ENCODE peak calls at places on chromosomes 13 and 19, in seven cellular contexts. W is mammary epithelial cell, I is IMR-90, A is endothelial cell of umbilical vein, H is colonic mucosa, Q is PC-3, U is DND-41. N is an unnamed sample. For H3K36me3 and H3K27me3, the result is how much of the 10 kb centered on the place peaks cover.

GRCh38 chr13:24627090-24627714 is 53.0 kb upstream of the ATP12A start:
- DNase-seq in W (no peak), I (no peak), A (no peak), H (peak), Q (peak), U (no peak), N (peak)

GRCh38 chr13:106089251-106089940 is 446.1 kb downstream of the EFNB2 start:
- DNase-seq in W (no peak), I (no peak), A (no peak), H (no peak), Q (no peak), U (no peak), N (no peak)

GRCh38 chr13:23748109-23748508 is 141.1 kb downstream of the MIPEP start:
- DNase-seq in W (no peak), I (peak), A (no peak), H (no peak), Q (peak), U (no peak), N (no peak)

GRCh38 chr19:18764591-18765051 is 26.5 kb downstream of the COMP start:
- DNase-seq in W (no peak), I (no peak), A (no peak), H (no peak), Q (peak), U (peak), N (no peak)

GRCh38 chr19:13827656-13828055 is 32.4 kb downstream of the ZSWIM4 start:
- DNase-seq in W (no peak), I (no peak), A (no peak), H (no peak), Q (no peak), U (no peak), N (no peak)

GRCh38 chr13:101455863-101456262 is 3.4 kb downstream of the ITGBL1 start:
- DNase-seq in W (peak), I (peak), A (peak), H (no peak), Q (peak), U (no peak), N (peak)

GRCh38 chr19:48041877-48042580 is 1.9 kb downstream of the CABP5 start:
- DNase-seq in W (no peak), I (no peak), A (no peak), H (no peak), Q (no peak), U (no peak), N (no peak)

GRCh38 chr19:17926044-17926443 is 6.8 kb upstream of the CCDC124 start:
- DNase-seq in W (no peak), I (no peak), A (no peak), H (no peak), Q (no peak), U (no peak), N (no peak)

GRCh38 chr13:113140677-113141590 is 17.5 kb upstream of the PROZ start:
- DNase-seq in W (no peak), I (no peak), A (no peak), H (no peak), Q (no peak), U (no peak), N (no peak)

GRCh38 chr19:10270616-10271394 is at the start of gene ICAM1:
- DNase-seq in W (peak), I (peak), A (peak), H (peak), Q (peak), U (peak), N (peak)

GRCh38 chr13:45413826-45414312 is 4.3 kb downstream of the SLC25A30 start:
- DNase-seq in W (no peak), I (no peak), A (peak), H (no peak), Q (no peak), U (no peak), N (no peak)

GRCh38 chr19:1941146-1942077 is at the start of gene CSNK1G2:
- DNase-seq in W (no peak), I (no peak), A (no peak), H (no peak), Q (no peak), U (peak), N (no peak)

GRCh38 chr13:113155982-113156655 is 2.3 kb upstream of the PROZ start:
- DNase-seq in W (no peak), I (no peak), A (no peak), H (no peak), Q (no peak), U (no peak), N (no peak)

GRCh38 chr19:41945135-41945766 is 13.9 kb downstream of the RABAC1 start:
- DNase-seq in W (no peak), I (no peak), A (no peak), H (peak), Q (no peak), U (no peak), N (no peak)

GRCh38 chr13:20974981-20975585 is 72.5 kb upstream of the XPO4 start:
- DNase-seq in W (no peak), I (no peak), A (no peak), H (no peak), Q (no peak), U (no peak), N (no peak)

GRCh38 chr19:21463449-21464105 is 41.8 kb upstream of the ZNF429 start:
- DNase-seq in W (peak), I (no peak), A (no peak), H (peak), Q (peak), U (peak), N (no peak)

GRCh38 chr19:2529473-2529918 is 53.6 kb downstream of the GADD45B start:
- DNase-seq in W (peak), I (peak), A (peak), H (no peak), Q (peak), U (no peak), N (peak)

GRCh38 chr19:54674021-54674617 is 11.3 kb downstream of the LILRB4 start:
- DNase-seq in W (peak), I (no peak), A (peak), H (no peak), Q (peak), U (peak), N (peak)

GRCh38 chr19:5130371-5131030 is 161.6 kb downstream of the KDM4B start:
- DNase-seq in W (no peak), I (no peak), A (no peak), H (no peak), Q (no peak), U (no peak), N (no peak)

GRCh38 chr19:31386806-31387205 is 37.6 kb upstream of the TSHZ3 start:
- DNase-seq in W (no peak), I (no peak), A (no peak), H (no peak), Q (no peak), U (no peak), N (no peak)

GRCh38 chr19:31285744-31286143 is 63.5 kb downstream of the TSHZ3 start:
- DNase-seq in W (no peak), I (peak), A (no peak), H (no peak), Q (no peak), U (peak), N (peak)

GRCh38 chr19:5627395-5627904 is 4.6 kb downstream of the SAFB start:
- DNase-seq in W (no peak), I (peak), A (no peak), H (peak), Q (no peak), U (no peak), N (no peak)

GRCh38 chr19:9644472-9644871 is 23.4 kb upstream of the ZNF561 start:
- DNase-seq in W (no peak), I (no peak), A (no peak), H (no peak), Q (no peak), U (no peak), N (no peak)

GRCh38 chr13:21884965-21885567 is 214.2 kb downstream of the FGF9 start:
- DNase-seq in W (no peak), I (no peak), A (no peak), H (no peak), Q (no peak), U (no peak), N (no peak)

GRCh38 chr19:41511628-41512027 is 64.3 kb upstream of the CEACAM21 start:
- DNase-seq in W (no peak), I (no peak), A (no peak), H (no peak), Q (no peak), U (no peak), N (no peak)

GRCh38 chr13:22130254-22130653 is 459.4 kb downstream of the FGF9 start:
- DNase-seq in W (no peak), I (no peak), A (no peak), H (no peak), Q (no peak), U (no peak), N (no peak)

GRCh38 chr13:49791214-49791752 is 1.2 kb downstream of the KPNA3 start:
- DNase-seq in W (peak), I (peak), A (peak), H (peak), Q (peak), U (peak), N (peak)

GRCh38 chr13:75507027-75508001 is 25.3 kb upstream of the TBC1D4 start:
- DNase-seq in W (no peak), I (no peak), A (no peak), H (no peak), Q (no peak), U (no peak), N (no peak)

GRCh38 chr13:43564941-43565340 is 221.8 kb downstream of the ENOX1 start:
- DNase-seq in W (no peak), I (no peak), A (no peak), H (no peak), Q (no peak), U (no peak), N (no peak)

GRCh38 chr19:14394167-14394566 is 12.9 kb downstream of the ADGRE5 start:
- DNase-seq in W (no peak), I (no peak), A (no peak), H (no peak), Q (no peak), U (no peak), N (no peak)

GRCh38 chr19:11168568-11168967 is 13.0 kb upstream of the SPC24 start:
- DNase-seq in W (peak), I (peak), A (peak), H (no peak), Q (peak), U (no peak), N (peak)

GRCh38 chr19:18117692-18118378 is 20.3 kb downstream of the MAST3 start:
- DNase-seq in W (peak), I (peak), A (peak), H (peak), Q (peak), U (peak), N (peak)

GRCh38 chr19:28424041-28424440 is 788.9 kb downstream of the UQCRFS1 start:
- DNase-seq in W (no peak), I (no peak), A (no peak), H (no peak), Q (no peak), U (no peak), N (no peak)

GRCh38 chr19:45817725-45818301 is 2.7 kb upstream of the RSPH6A start:
- DNase-seq in W (peak), I (no peak), A (no peak), H (no peak), Q (peak), U (no peak), N (no peak)
- H3K9ac ChIP-seq in W (no peak), I (no peak), A (no peak), H (no peak), Q (no peak), U (no peak), N (no peak)

GRCh38 chr19:34386645-34387445 is 17.4 kb upstream of the PDCD2L start:
- DNase-seq in W (no peak), I (no peak), A (no peak), H (no peak), Q (no peak), U (no peak), N (no peak)
- H3K36me3 ChIP-seq in W (under half), I (half or more), A (under half), H (under half), Q (half or more), U (half or more), N (half or more)

GRCh38 chr19:56597696-56598095 is 2.6 kb downstream of the ZNF71 start:
- DNase-seq in W (peak), I (peak), A (no peak), H (no peak), Q (no peak), U (no peak), N (no peak)

GRCh38 chr19:56594446-56594782 is 688 bp upstream of the ZNF71 start:
- DNase-seq in W (no peak), I (no peak), A (no peak), H (no peak), Q (no peak), U (no peak), N (no peak)

GRCh38 chr19:56594783-56595547 is at the start of gene ZNF71:
- DNase-seq in W (peak), I (peak), A (peak), H (peak), Q (peak), U (peak), N (peak)

GRCh38 chr19:56595548-56595899 is 422 bp downstream of the ZNF71 start:
- DNase-seq in W (no peak), I (peak), A (no peak), H (no peak), Q (no peak), U (peak), N (no peak)

DNA sequence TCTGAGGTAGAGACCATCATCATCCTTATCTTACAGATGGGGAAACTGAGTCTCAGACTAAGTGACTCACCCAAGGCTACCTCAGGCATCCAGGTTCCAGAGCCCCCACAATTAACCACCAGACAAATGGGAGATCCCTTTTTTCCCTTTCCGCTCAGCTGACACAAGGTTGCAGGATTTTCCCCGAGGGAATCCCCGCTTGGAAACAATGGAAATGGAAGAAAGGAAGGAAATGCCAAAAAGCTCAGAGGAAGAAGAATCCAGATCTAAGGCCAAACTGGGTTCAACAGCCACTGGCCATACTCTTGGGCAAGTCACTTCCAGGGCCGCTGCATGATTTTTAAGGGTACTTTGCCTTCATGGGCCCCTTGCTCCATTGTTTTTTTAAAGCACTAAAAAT is 1.6 kb downstream of the ZNF71 start:
- DNase-seq in W (no peak), I (no peak), A (peak), H (no peak), Q (no peak), U (no peak), N (no peak)
- H3K27me3 ChIP-seq in W (under half), I (under half), A (under half), H (under half), Q (under half), U (under half), N (under half)

DNA sequence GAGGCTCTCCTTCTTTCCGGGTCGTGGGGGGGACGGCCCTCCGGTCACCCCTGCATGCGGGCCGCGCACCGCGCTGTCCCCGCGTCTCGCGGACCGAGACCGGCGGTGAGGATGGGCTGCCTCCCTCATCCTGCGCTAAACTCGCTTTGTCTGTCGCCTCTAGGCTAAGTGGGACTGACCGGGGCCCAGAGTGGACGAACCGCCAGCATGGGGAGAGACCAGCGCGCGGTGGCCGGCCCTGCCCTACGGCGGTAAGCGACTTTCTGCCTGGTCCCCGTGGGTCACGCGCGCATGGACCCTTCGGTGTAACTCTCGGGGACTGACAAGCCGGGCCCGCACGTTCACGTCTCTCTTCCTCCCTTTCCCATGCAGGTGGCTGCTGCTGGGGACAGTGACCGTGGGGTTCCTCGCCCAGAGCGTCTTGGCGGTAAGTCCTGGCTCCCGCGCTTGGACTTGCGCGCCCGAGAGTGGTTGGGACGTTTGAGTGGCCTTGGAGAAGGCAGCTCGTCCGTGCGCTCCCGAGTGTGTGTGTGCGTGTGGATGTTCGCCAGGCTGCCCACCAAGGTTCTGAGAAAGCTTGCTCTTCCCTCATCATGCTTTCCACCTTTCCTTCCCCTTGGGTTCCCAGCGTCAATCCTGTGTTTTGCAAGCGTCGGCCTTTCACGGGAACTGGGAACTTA is 753 bp downstream of the COL4A2 start:
- DNase-seq in W (peak), I (peak), A (peak), H (no peak), Q (no peak), U (no peak), N (no peak)
- H3K9ac ChIP-seq in W (peak), I (peak), A (peak), H (peak), Q (peak), U (no peak), N (peak)

DNA sequence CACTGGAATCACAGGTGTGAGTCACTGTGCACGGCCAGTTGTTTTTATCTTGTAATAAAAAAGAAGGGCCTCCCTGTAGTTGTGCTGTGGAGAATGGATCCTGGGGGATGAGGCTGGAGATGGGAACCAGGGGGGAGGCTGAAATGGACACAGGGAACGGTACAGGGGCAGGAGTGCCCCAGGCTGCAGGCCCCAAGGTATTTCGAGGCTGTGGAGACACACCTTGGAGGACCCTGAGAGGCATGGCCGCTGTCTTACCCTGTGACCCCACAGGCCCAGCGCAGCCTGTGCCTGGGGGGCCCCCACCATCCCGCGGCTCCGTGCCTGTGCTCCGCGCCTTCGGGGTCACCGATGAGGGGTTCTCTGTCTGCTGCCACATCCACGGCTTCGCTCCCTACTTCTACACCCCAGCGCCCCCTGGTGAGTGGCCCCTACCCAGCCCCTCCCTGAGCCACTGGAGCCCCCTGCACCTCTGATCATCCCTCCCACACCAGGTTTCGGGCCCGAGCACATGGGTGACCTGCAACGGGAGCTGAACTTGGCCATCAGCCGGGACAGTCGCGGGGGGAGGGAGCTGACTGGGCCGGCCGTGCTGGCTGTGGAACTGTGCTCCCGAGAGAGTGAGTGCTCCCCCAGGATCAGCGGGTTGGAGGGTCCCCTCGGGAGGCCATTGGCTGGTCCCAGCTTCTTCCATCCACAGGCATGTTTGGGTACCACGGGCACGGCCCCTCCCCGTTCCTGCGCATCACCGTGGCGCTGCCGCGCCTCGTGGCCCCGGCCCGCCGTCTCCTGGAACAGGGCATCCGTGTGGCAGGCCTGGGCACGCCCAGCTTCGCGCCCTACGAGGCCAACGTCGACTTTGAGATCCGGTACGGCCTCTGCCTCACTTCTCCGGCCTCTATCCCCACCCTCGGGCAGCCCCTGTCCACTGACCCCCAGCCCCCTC is 17.0 kb upstream of the SPIB start:
- DNase-seq in W (no peak), I (no peak), A (no peak), H (no peak), Q (no peak), U (no peak), N (no peak)
- H3K36me3 ChIP-seq in W (under half), I (under half), A (under half), H (under half), Q (under half), U (half or more), N (under half)

GRCh38 chr19:35856546-35857149 is at the start of gene KIRREL2:
- DNase-seq in W (no peak), I (no peak), A (no peak), H (no peak), Q (no peak), U (peak), N (no peak)
- H3K27me3 ChIP-seq in W (under half), I (half or more), A (half or more), H (under half), Q (under half), U (under half), N (half or more)

DNA sequence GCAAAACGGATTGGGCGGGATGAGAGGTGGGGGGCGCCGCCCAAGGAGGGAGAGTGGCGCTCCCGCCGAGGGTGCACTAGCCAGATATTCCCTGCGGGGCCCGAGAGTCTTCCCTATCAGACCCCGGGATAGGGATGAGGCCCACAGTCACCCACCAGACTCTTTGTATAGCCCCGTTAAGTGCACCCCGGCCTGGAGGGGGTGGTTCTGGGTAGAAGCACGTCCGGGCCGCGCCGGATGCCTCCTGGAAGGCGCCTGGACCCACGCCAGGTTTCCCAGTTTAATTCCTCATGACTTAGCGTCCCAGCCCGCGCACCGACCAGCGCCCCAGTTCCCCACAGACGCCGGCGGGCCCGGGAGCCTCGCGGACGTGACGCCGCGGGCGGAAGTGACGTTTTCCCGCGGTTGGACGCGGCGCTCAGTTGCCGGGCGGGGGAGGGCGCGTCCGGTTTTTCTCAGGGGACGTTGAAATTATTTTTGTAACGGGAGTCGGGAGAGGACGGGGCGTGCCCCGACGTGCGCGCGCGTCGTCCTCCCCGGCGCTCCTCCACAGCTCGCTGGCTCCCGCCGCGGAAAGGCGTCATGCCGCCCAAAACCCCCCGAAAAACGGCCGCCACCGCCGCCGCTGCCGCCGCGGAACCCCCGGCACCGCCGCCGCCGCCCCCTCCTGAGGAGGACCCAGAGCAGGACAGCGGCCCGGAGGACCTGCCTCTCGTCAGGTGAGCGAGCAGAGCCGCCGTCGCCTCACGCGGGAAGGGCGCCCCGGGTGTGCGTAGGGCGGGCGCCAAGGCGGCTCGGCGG is at the start of gene RB1:
- DNase-seq in W (peak), I (peak), A (peak), H (peak), Q (peak), U (peak), N (peak)
- H3K9ac ChIP-seq in W (peak), I (peak), A (peak), H (peak), Q (peak), U (peak), N (peak)

N was measured in adipocyte.